ENCODE peak calls at places on chromosome 17, in nine cellular contexts. F is AG09319; U is HCT116; T is HEK293T; O is NCI-H2029; Q is hippocampal formation; I is RPMI7951; A is CD8-positive, alpha-beta memory T cell; B is endothelial cell. L is an unnamed sample.

GRCh38 chr17:75875182-75875939 is 3.0 kb downstream of the TRIM47 start:
- DNase-seq in O (no peak), B (no peak), A (no peak), I (no peak), T (no peak), U (no peak), F (no peak), Q (no peak), L (no peak)

GRCh38 chr17:78032166-78032565 is 73.7 kb downstream of the TNRC6C start:
- DNase-seq in Q (no peak), I (no peak), O (no peak), B (no peak), F (peak), T (no peak), A (no peak), U (no peak), L (no peak)

GRCh38 chr17:75430159-75430748 is 24.8 kb upstream of the GRB2 start:
- DNase-seq in U (no peak), O (no peak), T (no peak), B (no peak), F (peak), A (no peak), I (peak), Q (no peak), L (peak)

GRCh38 chr17:7060165-7060890 is 16.4 kb upstream of the SLC16A11 start:
- DNase-seq in U (peak), I (peak), Q (no peak), A (no peak), F (no peak), O (no peak), B (no peak), T (no peak), L (peak)

GRCh38 chr17:42591411-42591810 is 13.9 kb upstream of the PSMC3IP start:
- DNase-seq in F (no peak), B (no peak), U (no peak), I (no peak), Q (no peak), A (no peak), T (no peak), O (no peak), L (no peak)

GRCh38 chr17:50487213-50488096 is 8.8 kb downstream of the RSAD1 start:
- DNase-seq in B (no peak), A (no peak), I (peak), Q (no peak), T (no peak), O (no peak), U (no peak), F (no peak), L (peak)

GRCh38 chr17:47692895-47693666 is 880 bp upstream of the TBKBP1 start:
- DNase-seq in Q (no peak), T (no peak), A (no peak), U (no peak), B (no peak), I (no peak), F (no peak), O (no peak), L (no peak)

GRCh38 chr17:63419949-63420867 is 25.9 kb downstream of the CYB561 start:
- DNase-seq in F (no peak), B (peak), Q (no peak), O (no peak), U (no peak), A (no peak), T (no peak), I (no peak), L (no peak)

GRCh38 chr17:57921342-57921741 is 33.9 kb downstream of the CUEDC1 start:
- DNase-seq in I (peak), B (no peak), Q (peak), A (no peak), T (no peak), F (no peak), O (no peak), U (no peak), L (no peak)

GRCh38 chr17:13931111-13931526 is 138.2 kb upstream of the COX10 start:
- DNase-seq in O (no peak), I (peak), U (no peak), F (peak), Q (peak), A (no peak), B (no peak), T (no peak), L (peak)